ENCODE peak calls at places on chromosomes 12 and 14, in eight cellular contexts. W, L, I, G, X, S, Q and B are unnamed samples.

GRCh38 chr12:41932028-41932427 is 212.6 kb downstream of the GXYLT1 start:
- DNase-seq in W (no peak), L (no peak), I (no peak), G (no peak), X (no peak), S (no peak), Q (no peak), B (no peak)

GRCh38 chr14:100882991-100883788 is 20.3 kb downstream of the RTL1 start:
- DNase-seq in W (peak; percentile 55), L (no peak), I (no peak), G (no peak), X (no peak), S (no peak), Q (no peak), B (no peak)

GRCh38 chr14:90248594-90248993 is 7.8 kb upstream of the PSMC1 start:
- DNase-seq in W (no peak), L (no peak), I (no peak), G (no peak), X (peak; percentile 23), S (no peak), Q (no peak), B (no peak)

GRCh38 chr12:47312147-47312546 is 232.4 kb upstream of the AMIGO2 start:
- DNase-seq in W (no peak), L (no peak), I (no peak), G (no peak), X (no peak), S (no peak), Q (no peak), B (no peak)

GRCh38 chr14:101584049-101584859 is 23.0 kb downstream of the DIO3 start:
- DNase-seq in W (peak; percentile 82), L (peak; percentile 74), I (no peak), G (no peak), X (peak; percentile 77), S (no peak), Q (peak; percentile 70), B (no peak)

GRCh38 chr12:111757361-111758119 is 9.2 kb upstream of the ALDH2 start:
- DNase-seq in W (peak; percentile 58), L (peak; percentile 90), I (no peak), G (peak; percentile 65), X (peak; percentile 81), S (peak; percentile 66), Q (peak; percentile 77), B (peak; percentile 49)

GRCh38 chr12:117967512-117967911 is 1.3 kb downstream of the KSR2 start:
- DNase-seq in W (no peak), L (no peak), I (no peak), G (no peak), X (no peak), S (no peak), Q (no peak), B (no peak)

GRCh38 chr12:132309162-132310086 is 20.0 kb downstream of the GALNT9 start:
- DNase-seq in W (peak; percentile 75), L (peak; percentile 53), I (no peak), G (no peak), X (no peak), S (no peak), Q (no peak), B (no peak)

GRCh38 chr14:74142523-74142922 is 57.8 kb downstream of the LIN52 start:
- DNase-seq in W (no peak), L (no peak), I (no peak), G (no peak), X (no peak), S (no peak), Q (no peak), B (no peak)

GRCh38 chr12:117006333-117006732 is 92.9 kb downstream of the TESC start:
- DNase-seq in W (no peak), L (no peak), I (no peak), G (no peak), X (no peak), S (no peak), Q (no peak), B (no peak)

GRCh38 chr14:21255385-21256101 is 13.7 kb downstream of the HNRNPC start:
- DNase-seq in W (no peak), L (no peak), I (no peak), G (peak; percentile 37), X (no peak), S (no peak), Q (no peak), B (no peak)

GRCh38 chr14:21251215-21251614 is 18.0 kb downstream of the HNRNPC start:
- DNase-seq in W (no peak), L (no peak), I (no peak), G (no peak), X (no peak), S (no peak), Q (no peak), B (no peak)

GRCh38 chr14:21248338-21248737 is 20.9 kb downstream of the HNRNPC start:
- DNase-seq in W (no peak), L (no peak), I (no peak), G (no peak), X (no peak), S (no peak), Q (no peak), B (no peak)

GRCh38 chr14:21248739-21249411 is 20.4 kb downstream of the HNRNPC start:
- DNase-seq in W (no peak), L (no peak), I (no peak), G (peak; percentile 32), X (no peak), S (no peak), Q (no peak), B (no peak)

DNA sequence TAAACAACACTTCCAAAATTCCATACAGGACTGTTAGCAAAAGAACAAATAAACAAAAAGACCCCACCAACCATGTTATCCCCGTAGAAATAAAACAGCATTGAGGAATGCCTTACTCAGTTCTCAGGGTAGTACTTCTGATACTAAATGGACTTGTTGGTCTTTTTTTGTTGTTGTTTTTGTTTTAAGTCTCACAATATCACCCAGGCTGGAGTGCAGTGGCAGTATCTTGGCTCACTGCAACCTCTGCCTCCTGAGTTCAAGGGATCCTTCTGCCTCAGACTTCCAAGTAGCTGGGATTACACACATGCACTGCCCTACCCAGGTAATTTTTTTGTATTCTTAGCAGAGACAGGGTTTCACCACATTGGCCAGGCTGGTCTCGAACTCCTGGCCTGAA is 17.1 kb downstream of the HNRNPC start:
- DNase-seq in W (no peak), L (no peak), I (no peak), G (no peak), X (no peak), S (no peak), Q (no peak), B (no peak)
- H3K4me1 ChIP-seq in W (peaks cover 11% of the 10 kb centered on the region), L (peaks cover 5% of the 10 kb centered on the region), I (peaks cover 12% of the 10 kb centered on the region), G (peaks cover 7% of the 10 kb centered on the region), X (no peaks in the 10 kb centered on the region), S (peaks cover 61% of the 10 kb centered on the region), Q (peaks cover 10% of the 10 kb centered on the region), B (peaks cover 13% of the 10 kb centered on the region)

DNA sequence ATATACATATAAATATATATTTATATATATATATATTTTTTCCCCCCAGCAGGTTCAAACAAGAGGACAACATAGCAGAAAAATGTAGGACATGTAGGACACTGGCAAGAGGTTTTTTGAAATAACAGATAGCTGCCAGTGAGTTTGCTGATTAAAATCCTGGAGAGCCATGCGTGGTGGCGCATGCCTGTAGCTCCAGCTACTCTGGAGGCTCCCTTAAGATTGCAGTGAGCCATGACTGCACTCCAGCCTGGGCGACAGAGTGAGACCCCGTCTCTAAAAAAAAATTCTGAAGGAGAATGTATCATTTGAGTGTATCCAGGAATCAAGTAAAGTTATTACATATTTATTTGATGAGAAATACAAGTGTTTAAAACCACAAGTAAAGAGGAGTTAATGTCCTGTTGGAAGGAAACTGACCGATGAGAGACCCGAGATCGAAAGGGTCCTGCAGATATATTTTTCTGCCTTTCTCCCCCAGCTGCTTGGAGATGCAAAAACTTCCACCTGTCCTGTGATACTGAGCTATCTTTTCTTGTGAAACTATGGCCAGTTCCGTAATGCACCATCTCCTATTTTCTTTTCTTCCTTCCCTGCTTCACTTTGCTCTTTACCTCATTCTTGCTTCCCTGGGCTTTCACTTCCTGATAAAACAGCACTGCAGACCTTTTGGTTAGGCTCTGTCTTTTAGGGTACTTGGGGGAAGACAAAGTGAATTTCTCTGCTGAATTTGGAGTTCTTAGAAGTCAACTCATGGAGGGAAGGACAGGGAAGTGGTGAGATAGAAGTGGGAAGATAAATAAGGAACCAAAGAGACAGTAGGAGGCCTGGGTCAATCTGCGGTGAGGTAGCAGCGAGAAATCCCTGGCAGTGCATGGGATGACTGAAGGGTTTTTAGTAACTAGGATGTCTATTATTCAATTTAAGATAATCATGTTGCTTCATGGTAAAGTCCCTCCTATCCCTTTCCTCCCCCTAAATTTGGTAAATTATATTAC is 41.2 kb upstream of the SLC2A13 start:
- DNase-seq in W (no peak), L (peak; percentile 19), I (no peak), G (no peak), X (no peak), S (peak; percentile 29), Q (no peak), B (no peak)
- H3K27ac ChIP-seq in W (no peak overlapping the region), L (no peak overlapping the region), I (no peak overlapping the region), G (no peak overlapping the region), X (no peak overlapping the region), S (no peak overlapping the region), Q (no peak overlapping the region), B (no peak overlapping the region)

GRCh38 chr12:12470751-12471300 is 91.8 kb downstream of the DUSP16 start:
- DNase-seq in W (no peak), L (no peak), I (no peak), G (no peak), X (no peak), S (no peak), Q (no peak), B (no peak)
- H3K4me1 ChIP-seq in W (no peaks in the 10 kb centered on the region), L (no peaks in the 10 kb centered on the region), I (no peaks in the 10 kb centered on the region), G (no peaks in the 10 kb centered on the region), X (no peaks in the 10 kb centered on the region), S (no peaks in the 10 kb centered on the region), Q (no peaks in the 10 kb centered on the region), B (no peaks in the 10 kb centered on the region)

GRCh38 chr14:72517736-72518135 is 376.2 kb downstream of the DPF3 start:
- DNase-seq in W (no peak), L (no peak), I (no peak), G (no peak), X (no peak), S (no peak), Q (no peak), B (no peak)

GRCh38 chr14:72515779-72516770 is 377.8 kb downstream of the DPF3 start:
- DNase-seq in W (no peak), L (no peak), I (no peak), G (peak; percentile 69), X (peak; percentile 47), S (peak; percentile 41), Q (no peak), B (no peak)

GRCh38 chr14:72514660-72515025 is 379.3 kb downstream of the DPF3 start:
- DNase-seq in W (no peak), L (no peak), I (no peak), G (no peak), X (no peak), S (no peak), Q (no peak), B (no peak)

GRCh38 chr14:72518809-72519377 is 375.0 kb downstream of the DPF3 start:
- DNase-seq in W (no peak), L (no peak), I (no peak), G (no peak), X (no peak), S (no peak), Q (no peak), B (no peak)

DNA sequence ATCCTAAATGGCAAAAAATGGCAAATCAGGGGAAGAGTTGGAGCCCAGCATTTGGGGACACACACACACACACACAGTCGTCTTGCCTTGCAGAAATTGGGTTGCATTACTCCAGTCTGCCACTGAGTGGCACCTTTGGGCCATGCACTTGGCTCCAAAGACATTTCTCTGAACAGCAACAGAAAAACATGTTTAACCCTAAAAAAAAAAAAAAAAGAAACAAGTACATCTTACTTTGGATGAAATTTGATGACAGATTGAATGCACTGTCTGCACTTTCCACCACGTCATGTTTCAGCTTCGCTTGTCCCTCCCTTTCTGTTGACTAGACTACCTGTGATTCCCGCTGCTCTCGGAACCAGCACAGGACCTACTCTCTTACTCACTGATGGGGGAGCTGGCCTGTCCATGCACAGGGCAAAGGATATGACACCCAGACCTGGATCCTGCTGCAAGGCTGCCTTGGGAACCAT is 376.9 kb downstream of the DPF3 start:
- DNase-seq in W (no peak), L (peak; percentile 76), I (peak; percentile 81), G (peak; percentile 91), X (peak; percentile 87), S (peak; percentile 82), Q (peak; percentile 79), B (peak; percentile 55)
- H3K27ac ChIP-seq in W (no peak overlapping the region), L (no peak overlapping the region), I (no peak overlapping the region), G (peak overlapping the region; percentile 35), X (no peak overlapping the region), S (no peak overlapping the region), Q (no peak overlapping the region), B (no peak overlapping the region)